ENCODE peak calls at places on chromosomes 11 and 22, in five cellular contexts. E, F, M, Y and T are unnamed samples.

GRCh38 chr11:44779736-44780520 is 53.2 kb downstream of the TSPAN18 start:
- DNase-seq in E (no peak), F (no peak), M (no peak), Y (no peak), T (no peak)

GRCh38 chr11:46391186-46391577 is 394 bp downstream of the CHRM4 start:
- DNase-seq in E (no peak), F (no peak), M (no peak), Y (no peak), T (no peak)

GRCh38 chr22:44634426-44635321 is 67.3 kb upstream of the PRR5 start:
- DNase-seq in E (no peak), F (no peak), M (no peak), Y (no peak), T (no peak)

GRCh38 chr11:47152126-47152952 is 24.3 kb downstream of the ARFGAP2 start:
- DNase-seq in E (no peak), F (no peak), M (no peak), Y (no peak), T (no peak)

GRCh38 chr22:22669093-22669492 is 24.7 kb downstream of the GGTLC2 start:
- DNase-seq in E (no peak), F (no peak), M (no peak), Y (no peak), T (no peak)

GRCh38 chr22:37626144-37626543 is 13.3 kb upstream of the SH3BP1 start:
- DNase-seq in E (no peak), F (no peak), M (no peak), Y (peak; percentile 87), T (peak; percentile 69)

GRCh38 chr11:133663135-133663534 is 130.8 kb upstream of the OPCML start:
- DNase-seq in E (no peak), F (no peak), M (no peak), Y (no peak), T (no peak)

GRCh38 chr22:50303515-50303847 is 4.0 kb downstream of the PLXNB2 start:
- DNase-seq in E (no peak), F (no peak), M (no peak), Y (no peak), T (peak; percentile 17)

GRCh38 chr22:27323646-27324045 is 477.9 kb downstream of the MN1 start:
- DNase-seq in E (no peak), F (no peak), M (no peak), Y (no peak), T (no peak)

GRCh38 chr22:19121631-19122142 is 525 bp downstream of the DGCR2 start:
- DNase-seq in E (peak; percentile 62), F (peak; percentile 30), M (peak; percentile 37), Y (peak; percentile 67), T (peak; percentile 72)

GRCh38 chr22:37098976-37099577 is 10.4 kb downstream of the TMPRSS6 start:
- DNase-seq in E (no peak), F (peak; percentile 23), M (no peak), Y (no peak), T (no peak)

GRCh38 chr22:26592368-26593015 is 2.6 kb upstream of the TPST2 start:
- DNase-seq in E (no peak), F (no peak), M (peak; percentile 48), Y (no peak), T (no peak)

GRCh38 chr11:83070878-83071640 is 638 bp downstream of the RAB30 start:
- DNase-seq in E (peak; percentile 42), F (no peak), M (peak; percentile 49), Y (peak; percentile 62), T (peak; percentile 63)

GRCh38 chr11:77083553-77084245 is 16.9 kb downstream of the CAPN5 start:
- DNase-seq in E (no peak), F (no peak), M (no peak), Y (no peak), T (no peak)

GRCh38 chr11:5880329-5880728 is at the start of gene OR52E4:
- DNase-seq in E (no peak), F (no peak), M (no peak), Y (no peak), T (no peak)

GRCh38 chr11:43119275-43119970 is 192.4 kb upstream of the API5 start:
- DNase-seq in E (no peak), F (peak; percentile 74), M (no peak), Y (no peak), T (no peak)

GRCh38 chr11:120317689-120318195 is 7.4 kb upstream of the TLCD5 start:
- DNase-seq in E (no peak), F (no peak), M (no peak), Y (no peak), T (no peak)

GRCh38 chr11:61119055-61119454 is 16.8 kb downstream of the CD5 start:
- DNase-seq in E (no peak), F (no peak), M (no peak), Y (no peak), T (no peak)

GRCh38 chr22:49768511-49768910 is 59.2 kb downstream of the BRD1 start:
- DNase-seq in E (no peak), F (no peak), M (no peak), Y (no peak), T (no peak)

GRCh38 chr11:17738350-17739207 is 4.0 kb downstream of the KCNC1 start:
- DNase-seq in E (peak; percentile 64), F (no peak), M (no peak), Y (peak; percentile 20), T (no peak)

GRCh38 chr11:42812408-42812807 is 499.4 kb upstream of the API5 start:
- DNase-seq in E (peak; percentile 1), F (no peak), M (no peak), Y (no peak), T (no peak)

GRCh38 chr11:80849253-80849652 is 1408.4 kb upstream of the TENM4 start:
- DNase-seq in E (no peak), F (no peak), M (no peak), Y (no peak), T (no peak)

GRCh38 chr11:121965330-121965729 is 150.7 kb downstream of the BLID start:
- DNase-seq in E (no peak), F (no peak), M (no peak), Y (peak; percentile 42), T (peak; percentile 14)

GRCh38 chr11:113849713-113850112 is 25.7 kb downstream of the USP28 start:
- DNase-seq in E (no peak), F (no peak), M (no peak), Y (no peak), T (no peak)

GRCh38 chr11:79444923-79445322 is 4.1 kb upstream of the TENM4 start:
- DNase-seq in E (no peak), F (no peak), M (no peak), Y (no peak), T (no peak)

GRCh38 chr11:2401436-2401984 is 960 bp downstream of the TSSC4 start:
- DNase-seq in E (no peak), F (peak; percentile 26), M (no peak), Y (no peak), T (no peak)

GRCh38 chr11:9001736-9002135 is 2.1 kb downstream of the NRIP3 start:
- DNase-seq in E (no peak), F (peak; percentile 56), M (peak; percentile 67), Y (no peak), T (peak; percentile 66)

GRCh38 chr11:120817131-120817530 is 206.8 kb upstream of the TBCEL start:
- DNase-seq in E (no peak), F (no peak), M (no peak), Y (peak; percentile 57), T (no peak)

GRCh38 chr11:134901955-134902707 is 490.1 kb upstream of the B3GAT1 start:
- DNase-seq in E (no peak), F (no peak), M (no peak), Y (no peak), T (no peak)

GRCh38 chr11:4607111-4607510 is 920 bp downstream of the TRIM68 start:
- DNase-seq in E (no peak), F (peak; percentile 20), M (no peak), Y (no peak), T (peak; percentile 11)

GRCh38 chr11:18046116-18046777 is at the start of gene TPH1:
- DNase-seq in E (peak; percentile 71), F (no peak), M (peak; percentile 3), Y (peak; percentile 56), T (peak; percentile 1)

GRCh38 chr11:86726118-86726748 is 53.8 kb upstream of the ME3 start:
- DNase-seq in E (no peak), F (no peak), M (no peak), Y (no peak), T (no peak)

GRCh38 chr22:35834080-35834479 is 116.4 kb downstream of the APOL5 start:
- DNase-seq in E (no peak), F (no peak), M (no peak), Y (no peak), T (no peak)

GRCh38 chr11:59582006-59582405 is 33.6 kb downstream of the OSBP start:
- DNase-seq in E (no peak), F (no peak), M (no peak), Y (no peak), T (no peak)

GRCh38 chr11:101914349-101914736 is 467 bp upstream of the CEP126 start:
- DNase-seq in E (no peak), F (no peak), M (no peak), Y (no peak), T (peak; percentile 79)

GRCh38 chr22:47786650-47787290 is 1024.3 kb downstream of the TBC1D22A start:
- DNase-seq in E (no peak), F (no peak), M (no peak), Y (no peak), T (no peak)

GRCh38 chr11:89168396-89168795 is 9.3 kb upstream of the TYR start:
- DNase-seq in E (no peak), F (peak; percentile 99), M (no peak), Y (no peak), T (no peak)

GRCh38 chr11:33256808-33257159 is 397 bp upstream of the HIPK3 start:
- DNase-seq in E (no peak), F (no peak), M (no peak), Y (no peak), T (no peak)